ENCODE peak calls at places on chromosome 22, in four cellular contexts. W is stomach; O is cardiac fibroblast; N is CD4-positive, CD25-positive, alpha-beta regulatory T cell. G is an unnamed sample.

GRCh38 chr22:22074634-22075381 is 92.2 kb upstream of the TOP3B start:
- DNase-seq in W (no peak), O (peak; percentile 21), N (no peak), G (no peak)

GRCh38 chr22:33923660-33924246 is 3.5 kb upstream of the LARGE1 start:
- DNase-seq in W (peak; percentile 71), O (peak; percentile 86), N (peak; percentile 75), G (peak; percentile 75)

GRCh38 chr22:32864596-32864995 is 63.1 kb downstream of the TIMP3 start:
- DNase-seq in W (no peak), O (no peak), N (no peak), G (no peak)

GRCh38 chr22:37498289-37498909 is 12.2 kb upstream of the MFNG start:
- DNase-seq in W (peak; percentile 71), O (no peak), N (peak; percentile 73), G (peak; percentile 80)

GRCh38 chr22:47598864-47599263 is 836.4 kb downstream of the TBC1D22A start:
- DNase-seq in W (peak; percentile 7), O (no peak), N (no peak), G (no peak)

GRCh38 chr22:33028191-33028700 is 29.9 kb downstream of the SYN3 start:
- DNase-seq in W (no peak), O (no peak), N (no peak), G (no peak)

GRCh38 chr22:25841775-25842174 is 99.8 kb downstream of the MYO18B start:
- DNase-seq in W (no peak), O (no peak), N (no peak), G (no peak)

GRCh38 chr22:21038405-21038804 is 6.0 kb upstream of the SLC7A4 start:
- DNase-seq in W (no peak), O (peak; percentile 75), N (no peak), G (no peak)

GRCh38 chr22:27499121-27499520 is 302.4 kb downstream of the MN1 start:
- DNase-seq in W (no peak), O (no peak), N (no peak), G (no peak)

GRCh38 chr22:21963790-21964211 is 11.2 kb upstream of the PPM1F start:
- DNase-seq in W (no peak), O (no peak), N (no peak), G (no peak)

GRCh38 chr22:27766679-27767078 is 34.9 kb downstream of the MN1 start:
- DNase-seq in W (no peak), O (no peak), N (no peak), G (no peak)

GRCh38 chr22:36934940-36935610 is 21.6 kb downstream of the CSF2RB start:
- DNase-seq in W (no peak), O (no peak), N (no peak), G (no peak)

GRCh38 chr22:37150701-37151100 is 985 bp upstream of the IL2RB start:
- DNase-seq in W (no peak), O (no peak), N (no peak), G (no peak)

GRCh38 chr22:20436309-20437252 is 1.0 kb downstream of the SCARF2 start:
- DNase-seq in W (no peak), O (peak; percentile 55), N (no peak), G (no peak)

GRCh38 chr22:28139993-28140392 is 220.9 kb upstream of the PITPNB start:
- DNase-seq in W (no peak), O (peak; percentile 84), N (no peak), G (no peak)

GRCh38 chr22:32829451-32829851 is 27.9 kb downstream of the TIMP3 start:
- DNase-seq in W (no peak), O (no peak), N (no peak), G (no peak)

GRCh38 chr22:43110444-43110926 is at the start of gene BIK:
- DNase-seq in W (peak; percentile 68), O (peak; percentile 35), N (peak; percentile 44), G (peak; percentile 75)

GRCh38 chr22:23237201-23237798 is 57.0 kb downstream of the BCR start:
- DNase-seq in W (peak; percentile 44), O (peak; percentile 55), N (no peak), G (peak; percentile 25)

GRCh38 chr22:48955351-48956311 is 872.0 kb downstream of the BRD1 start:
- DNase-seq in W (peak; percentile 21), O (no peak), N (no peak), G (peak; percentile 4)

GRCh38 chr22:37751449-37752188 is 54.8 kb downstream of the TRIOBP start:
- DNase-seq in W (no peak), O (peak; percentile 45), N (no peak), G (no peak)

GRCh38 chr22:47724030-47724429 is 961.6 kb downstream of the TBC1D22A start:
- DNase-seq in W (no peak), O (no peak), N (no peak), G (no peak)

GRCh38 chr22:36422287-36423014 is 34.7 kb upstream of the MYH9 start:
- DNase-seq in W (no peak), O (no peak), N (no peak), G (no peak)

GRCh38 chr22:49204599-49205214 is 623.0 kb downstream of the BRD1 start:
- DNase-seq in W (peak; percentile 19), O (no peak), N (no peak), G (no peak)

GRCh38 chr22:37330200-37331033 is 48.1 kb downstream of the CYTH4 start:
- DNase-seq in W (peak; percentile 43), O (peak; percentile 94), N (peak; percentile 57), G (peak; percentile 22)

GRCh38 chr22:37304595-37305343 is 22.5 kb downstream of the CYTH4 start:
- DNase-seq in W (no peak), O (peak; percentile 29), N (no peak), G (no peak)

GRCh38 chr22:19307872-19308271 is 16.4 kb upstream of the CLTCL1 start:
- DNase-seq in W (no peak), O (no peak), N (no peak), G (no peak)

GRCh38 chr22:22822106-22822505 is 65.5 kb upstream of the IGLL5 start:
- DNase-seq in W (no peak), O (no peak), N (no peak), G (no peak)

GRCh38 chr22:48627203-48627602 is 1200.5 kb downstream of the BRD1 start:
- DNase-seq in W (no peak), O (no peak), N (no peak), G (no peak)

GRCh38 chr22:43092085-43092484 is 2.9 kb upstream of the TTLL1 start:
- DNase-seq in W (no peak), O (no peak), N (no peak), G (no peak)

GRCh38 chr22:19909350-19910179 is 32.0 kb upstream of the COMT start:
- DNase-seq in W (peak; percentile 89), O (peak; percentile 83), N (peak; percentile 81), G (peak; percentile 85)

GRCh38 chr22:49382451-49382735 is 445.3 kb downstream of the BRD1 start:
- DNase-seq in W (peak; percentile 8), O (no peak), N (no peak), G (no peak)

GRCh38 chr22:22692707-22693530 is 48.5 kb downstream of the GGTLC2 start:
- DNase-seq in W (peak; percentile 75), O (peak; percentile 64), N (peak; percentile 49), G (peak; percentile 84)

DNA sequence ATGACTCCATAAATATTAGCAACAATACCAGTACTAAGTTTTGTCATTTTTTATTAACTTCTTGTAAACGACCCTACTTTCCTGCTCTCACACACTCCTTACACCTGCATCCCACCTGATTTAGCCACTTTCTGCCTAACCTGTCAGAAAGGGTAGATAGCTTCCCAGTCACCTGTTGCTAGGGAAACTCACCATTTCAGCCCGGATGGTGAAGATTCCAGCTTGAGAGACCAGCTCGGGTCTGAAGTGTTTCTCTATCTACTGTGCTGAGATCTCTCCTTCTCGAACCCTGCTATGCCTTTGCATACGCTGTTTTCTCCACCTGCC is at the start of gene PARVG:
- DNase-seq in W (no peak), O (no peak), N (peak; percentile 76), G (peak; percentile 30)
- H3K4me3 ChIP-seq in W (peak within 1 kb of the TSS; percentile 29), O (no peak within 1 kb of the TSS), N (peak within 1 kb of the TSS; percentile 77), G (peak within 1 kb of the TSS; percentile 25)

GRCh38 chr22:41367680-41368542 is 13.8 kb upstream of the TEF start:
- DNase-seq in W (peak; percentile 49), O (peak; percentile 55), N (no peak), G (peak; percentile 30)
- H3K4me3 ChIP-seq in W (peak overlapping the region; percentile 44), O (peak overlapping the region; percentile 25), N (no peak overlapping the region), G (peak overlapping the region; percentile 13)

DNA sequence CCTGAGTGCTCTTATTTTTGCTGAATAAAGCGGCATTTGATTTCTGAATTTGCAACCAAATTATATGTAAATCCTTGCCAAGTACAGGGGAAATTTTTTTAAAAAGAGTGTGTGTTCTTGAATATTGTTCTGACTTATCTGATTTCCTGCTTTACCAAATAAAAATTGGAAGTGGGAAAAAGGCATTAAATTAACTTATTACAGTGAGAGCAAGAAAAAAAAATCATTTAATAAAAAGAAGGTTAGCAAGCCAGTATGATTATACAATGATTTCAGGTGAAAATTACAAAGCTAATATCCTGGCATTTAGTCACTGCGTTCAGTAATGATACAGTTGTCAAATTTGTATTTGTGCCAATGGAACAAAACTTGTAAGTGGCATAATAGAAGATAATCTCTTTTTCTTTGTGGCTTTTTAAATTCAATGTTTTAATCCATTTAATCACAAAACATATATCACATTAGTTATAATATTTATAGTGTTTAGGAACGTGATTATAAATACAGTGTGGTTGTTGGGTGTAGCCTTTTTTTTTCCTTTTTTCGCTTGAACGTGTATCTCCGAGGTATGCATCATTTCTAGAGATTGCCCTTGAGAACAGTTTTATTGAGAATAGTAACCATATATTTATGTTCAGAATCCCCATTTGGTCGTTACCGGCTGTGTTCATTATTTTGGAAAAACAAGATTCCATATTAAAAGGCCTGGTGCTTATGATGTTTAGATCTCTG is 82.0 kb upstream of the PPARA start:
- DNase-seq in W (no peak), O (no peak), N (no peak), G (no peak)
- H3K4me3 ChIP-seq in W (peak overlapping the region; percentile 77), O (no peak overlapping the region), N (no peak overlapping the region), G (peak overlapping the region; percentile 93)

GRCh38 chr22:50469377-50470305 is 5.2 kb downstream of the SBF1 start:
- DNase-seq in W (peak; percentile 83), O (peak; percentile 16), N (peak; percentile 100), G (peak; percentile 95)
- H3K4me3 ChIP-seq in W (no peak overlapping the region), O (no peak overlapping the region), N (peak overlapping the region; percentile 51), G (no peak overlapping the region)

DNA sequence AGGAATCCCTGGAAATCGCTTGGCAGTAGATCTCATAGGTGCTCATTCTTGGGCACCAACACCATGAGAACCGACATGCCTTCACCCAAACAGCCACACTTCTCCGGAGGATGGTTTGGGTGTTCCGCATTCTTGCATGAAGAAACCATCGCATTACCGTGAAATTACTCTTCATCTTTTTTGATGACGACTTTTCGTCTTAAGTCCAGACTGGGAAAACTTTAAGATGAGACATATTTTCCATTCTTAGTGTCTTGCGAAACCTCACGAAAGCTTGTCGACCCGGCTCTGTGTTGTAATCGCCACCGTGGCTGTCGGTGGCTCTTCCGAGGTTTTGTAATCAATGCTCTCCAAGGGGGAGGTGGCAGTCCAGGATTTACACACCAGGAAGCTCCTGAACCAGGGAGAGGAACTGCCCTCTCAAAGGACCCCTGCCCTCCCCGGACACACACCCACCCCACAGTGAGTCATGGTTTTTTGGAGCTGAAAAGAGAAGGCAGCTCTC is 1.7 kb downstream of the TOM1 start:
- DNase-seq in W (no peak), O (peak; percentile 98), N (no peak), G (peak; percentile 39)
- H3K4me3 ChIP-seq in W (no peak overlapping the region), O (no peak overlapping the region), N (peak overlapping the region; percentile 70), G (no peak overlapping the region)

GRCh38 chr22:38867496-38868285 is 4.3 kb downstream of the CBX6 start:
- DNase-seq in W (no peak), O (no peak), N (no peak), G (no peak)
- H3K4me3 ChIP-seq in W (no peak overlapping the region), O (no peak overlapping the region), N (no peak overlapping the region), G (no peak overlapping the region)

GRCh38 chr22:30541979-30542810 is 4.3 kb downstream of the SEC14L6 start:
- DNase-seq in W (peak; percentile 28), O (no peak), N (no peak), G (no peak)
- H3K4me3 ChIP-seq in W (peak overlapping the region; percentile 45), O (peak overlapping the region; percentile 13), N (no peak overlapping the region), G (peak overlapping the region; percentile 26)

G was measured in transverse colon.